ENCODE peak calls at places on chromosomes 2 and 18, in five cellular contexts. J is K562, O is H1, H is HepG2, R is GM12878. B is an unnamed sample.

GRCh38 chr2:26605195-26605968 is 35.8 kb downstream of the CIB4 start:
- DNase-seq in J (peak), O (peak), H (peak), R (peak), B (peak)

GRCh38 chr2:165794520-165794882 is 454 bp upstream of the GALNT3 start:
- DNase-seq in J (no peak), O (no peak), H (no peak), R (peak), B (peak)

GRCh38 chr2:146238254-146238961 is 1606.4 kb upstream of the ACVR2A start:
- DNase-seq in J (no peak), O (no peak), H (no peak), R (no peak), B (no peak)

GRCh38 chr2:239596792-239597191 is 196.0 kb upstream of the HDAC4 start:
- DNase-seq in J (no peak), O (no peak), H (no peak), R (no peak), B (no peak)

GRCh38 chr2:197158591-197159550 is 151.7 kb downstream of the ANKRD44 start:
- DNase-seq in J (no peak), O (no peak), H (peak), R (no peak), B (no peak)

GRCh38 chr2:241733391-241734207 is 831 bp upstream of the D2HGDH start:
- DNase-seq in J (no peak), O (no peak), H (no peak), R (no peak), B (no peak)

GRCh38 chr2:17375262-17375661 is 143.0 kb downstream of the RAD51AP2 start:
- DNase-seq in J (no peak), O (no peak), H (no peak), R (no peak), B (no peak)

GRCh38 chr2:170236639-170237037 is 58.7 kb downstream of the MYO3B start:
- DNase-seq in J (no peak), O (no peak), H (no peak), R (no peak), B (no peak)

GRCh38 chr2:207048421-207048820 is 109.1 kb downstream of the CPO start:
- DNase-seq in J (no peak), O (no peak), H (no peak), R (no peak), B (no peak)

GRCh38 chr2:151204720-151205119 is 56.9 kb downstream of the RBM43 start:
- DNase-seq in J (no peak), O (no peak), H (no peak), R (no peak), B (no peak)

GRCh38 chr2:138137949-138138348 is 173.7 kb downstream of the HNMT start:
- DNase-seq in J (no peak), O (no peak), H (peak), R (no peak), B (no peak)

GRCh38 chr2:241272722-241273551 is 42.5 kb downstream of the HDLBP start:
- DNase-seq in J (no peak), O (no peak), H (no peak), R (no peak), B (peak)

GRCh38 chr2:5111581-5111980 is 580.6 kb upstream of the SOX11 start:
- DNase-seq in J (no peak), O (no peak), H (no peak), R (no peak), B (no peak)

GRCh38 chr2:208175069-208175842 is 11.9 kb upstream of the CRYGA start:
- DNase-seq in J (peak), O (peak), H (peak), R (peak), B (peak)

GRCh38 chr18:80034852-80035406 is 695 bp downstream of the RBFA start:
- DNase-seq in J (no peak), O (no peak), H (no peak), R (no peak), B (no peak)

GRCh38 chr18:75226301-75226955 is 15.8 kb downstream of the TSHZ1 start:
- DNase-seq in J (peak), O (no peak), H (peak), R (no peak), B (no peak)

GRCh38 chr18:43274526-43274925 is 2.8 kb downstream of the SYT4 start:
- DNase-seq in J (no peak), O (no peak), H (no peak), R (no peak), B (no peak)

GRCh38 chr2:229407170-229407569 is 136.1 kb upstream of the PID1 start:
- DNase-seq in J (no peak), O (no peak), H (peak), R (no peak), B (no peak)

GRCh38 chr2:207938886-207939285 is 86.4 kb downstream of the PLEKHM3 start:
- DNase-seq in J (no peak), O (no peak), H (no peak), R (no peak), B (no peak)

GRCh38 chr18:48922203-48922800 is 28.5 kb downstream of the SMAD7 start:
- DNase-seq in J (no peak), O (no peak), H (no peak), R (no peak), B (peak)

GRCh38 chr2:120626566-120626965 is 109.1 kb upstream of the GLI2 start:
- DNase-seq in J (no peak), O (no peak), H (no peak), R (no peak), B (no peak)

GRCh38 chr18:8339958-8340357 is 269.3 kb upstream of the RAB12 start:
- DNase-seq in J (no peak), O (no peak), H (no peak), R (no peak), B (no peak)

GRCh38 chr2:8506771-8507170 is 175.1 kb upstream of the ID2 start:
- DNase-seq in J (no peak), O (no peak), H (no peak), R (no peak), B (no peak)

GRCh38 chr2:11482473-11483031 is 16.6 kb upstream of the E2F6 start:
- DNase-seq in J (no peak), O (no peak), H (no peak), R (no peak), B (peak)

GRCh38 chr2:17672583-17673317 is 80.9 kb downstream of the SMC6 start:
- DNase-seq in J (no peak), O (no peak), H (no peak), R (no peak), B (no peak)

GRCh38 chr18:62521588-62521987 is 1.2 kb upstream of the ZCCHC2 start:
- DNase-seq in J (no peak), O (no peak), H (peak), R (no peak), B (no peak)

GRCh38 chr2:66070717-66071602 is 364.0 kb upstream of the MEIS1 start:
- DNase-seq in J (no peak), O (no peak), H (no peak), R (no peak), B (no peak)

GRCh38 chr18:12038661-12039417 is 54.8 kb upstream of the ANKRD62 start:
- DNase-seq in J (peak), O (peak), H (peak), R (no peak), B (peak)

GRCh38 chr2:67503066-67503795 is 106.1 kb downstream of the ETAA1 start:
- DNase-seq in J (no peak), O (no peak), H (no peak), R (no peak), B (no peak)

GRCh38 chr2:48454504-48454903 is 75.5 kb upstream of the STON1 start:
- DNase-seq in J (no peak), O (no peak), H (no peak), R (no peak), B (no peak)

GRCh38 chr18:1062592-1062991 is 157.9 kb downstream of the ADCYAP1 start:
- DNase-seq in J (peak), O (no peak), H (peak), R (no peak), B (peak)

GRCh38 chr18:13381907-13382682 is 163.5 kb downstream of the LDLRAD4 start:
- DNase-seq in J (no peak), O (no peak), H (no peak), R (no peak), B (no peak)

GRCh38 chr2:147636238-147636887 is 208.5 kb upstream of the ACVR2A start:
- DNase-seq in J (no peak), O (no peak), H (no peak), R (no peak), B (no peak)

GRCh38 chr18:13611616-13612110 is 114.7 kb downstream of the FAM210A start:
- DNase-seq in J (no peak), O (no peak), H (no peak), R (no peak), B (no peak)

DNA sequence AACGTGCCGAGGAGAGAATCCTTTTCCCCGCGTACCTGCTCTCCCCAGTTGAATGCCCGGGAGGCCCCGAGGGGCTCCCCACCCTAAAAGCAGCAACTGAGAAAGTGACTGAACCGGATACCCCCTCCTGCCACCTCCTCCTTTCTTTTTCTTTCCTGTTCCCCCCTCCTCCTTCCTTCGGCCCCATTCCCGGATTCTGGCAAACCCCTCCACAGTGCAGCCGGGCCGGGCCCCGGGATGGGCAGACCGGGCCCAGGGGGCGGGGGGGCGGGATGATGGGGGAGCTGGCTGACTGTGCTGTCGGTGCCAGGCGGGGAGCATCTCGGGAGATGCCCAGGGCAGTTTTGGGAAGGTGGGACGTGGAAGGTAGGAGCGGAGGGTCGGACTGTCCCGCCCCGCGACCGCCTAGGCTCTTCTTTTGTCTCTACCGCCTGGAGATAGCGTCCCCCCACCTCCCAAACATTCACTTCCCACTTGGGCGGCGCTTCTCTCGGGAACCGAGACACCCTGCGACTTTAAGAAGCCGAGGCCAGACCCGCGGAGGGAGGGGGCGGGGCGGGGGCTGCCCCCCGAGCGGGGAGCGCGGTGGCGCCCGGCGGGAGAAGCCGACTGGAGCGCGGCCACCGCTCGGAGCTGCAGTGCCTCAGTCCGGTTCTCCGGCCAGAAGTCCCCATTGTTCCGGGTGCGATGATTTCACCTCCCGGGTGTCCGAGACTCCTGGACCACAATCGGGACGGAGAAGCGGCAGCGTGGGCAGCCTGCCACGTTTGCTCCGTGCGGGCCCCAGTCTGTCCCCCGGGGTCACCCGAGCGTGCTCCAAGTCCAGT is 8.2 kb downstream of the DLX2 start:
- DNase-seq in J (no peak), O (no peak), H (no peak), R (no peak), B (peak)
- TF ChIP-seq ATF3 in J (no peak), O (no peak), H (no peak), R (no peak), B (no peak)

DNA sequence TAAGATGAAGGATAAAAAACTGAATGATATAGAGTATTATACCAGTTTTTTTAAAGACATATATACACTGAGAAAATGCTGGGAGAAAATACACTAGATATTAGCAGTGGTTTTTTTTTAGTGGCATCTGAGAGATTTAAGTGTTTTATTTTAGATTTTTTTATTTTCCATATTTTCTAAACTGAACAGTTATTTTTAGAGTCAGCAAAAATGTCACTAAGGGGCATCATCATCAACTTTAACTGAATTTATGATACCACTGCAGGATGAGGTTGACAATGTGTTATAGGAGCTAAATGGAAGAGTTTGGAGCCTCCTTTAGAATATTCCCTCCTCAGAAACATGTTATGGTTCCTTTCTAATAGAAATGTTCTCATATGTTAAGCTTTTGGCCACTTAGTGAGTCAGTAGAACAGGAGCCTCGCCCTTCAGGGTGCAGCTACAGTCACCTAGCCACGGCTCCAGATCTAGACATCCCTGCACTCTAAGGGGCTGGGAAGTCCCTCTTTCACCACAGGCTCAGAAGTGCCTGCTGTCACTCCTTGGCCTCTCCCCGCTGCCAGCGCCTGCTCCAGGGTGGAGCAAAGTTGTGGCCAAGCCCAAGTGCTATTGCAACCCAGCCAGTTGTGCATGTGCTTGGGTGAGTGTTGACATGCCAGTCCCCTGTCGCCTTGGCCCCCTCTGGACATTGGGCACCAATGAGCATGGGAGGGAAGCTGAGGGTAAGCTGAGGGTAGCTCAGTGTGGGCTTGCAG is 210.7 kb upstream of the RASGRP3 start:
- DNase-seq in J (no peak), O (no peak), H (no peak), R (no peak), B (no peak)
- TF ChIP-seq ATF2 in J (no peak), O (no peak), H (no peak), R (no peak), B (no peak)

DNA sequence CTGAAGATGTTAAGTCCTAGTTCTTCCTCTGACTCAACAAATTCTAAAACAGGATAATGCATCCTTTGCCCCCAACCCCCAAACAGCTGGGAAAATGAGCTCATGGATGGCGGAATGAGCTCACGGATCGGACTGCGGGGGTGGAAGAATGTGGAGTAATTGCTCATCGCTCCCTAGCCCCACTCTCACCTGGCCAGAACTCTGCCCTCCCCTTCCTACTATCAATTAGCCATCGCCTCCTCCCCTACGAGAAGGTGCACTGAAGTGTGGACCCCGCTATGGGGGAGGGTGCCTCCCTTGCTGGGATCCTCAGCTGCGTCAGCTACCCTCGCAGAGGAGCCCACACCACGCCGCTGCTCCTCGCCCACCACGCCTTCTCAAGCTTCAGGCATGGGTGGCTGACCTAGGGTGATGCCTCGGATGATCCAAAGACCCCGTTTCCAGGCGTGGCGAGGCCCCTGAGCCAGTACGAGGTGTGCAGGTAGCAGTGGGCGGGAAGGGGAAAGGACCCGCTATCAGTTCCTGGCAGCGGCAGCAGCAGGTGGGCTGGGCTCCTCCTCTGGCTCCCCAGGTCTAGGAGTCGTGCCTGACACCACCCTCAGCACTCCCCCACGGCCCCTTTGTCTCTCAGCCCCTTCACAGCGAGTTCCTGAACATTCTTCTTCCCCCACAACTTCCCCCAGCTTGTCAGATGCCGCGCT is 82.1 kb upstream of the POMC start:
- DNase-seq in J (peak), O (no peak), H (no peak), R (no peak), B (peak)
- TF ChIP-seq ATF3 in J (no peak), O (no peak), H (no peak), R (no peak), B (no peak)

DNA sequence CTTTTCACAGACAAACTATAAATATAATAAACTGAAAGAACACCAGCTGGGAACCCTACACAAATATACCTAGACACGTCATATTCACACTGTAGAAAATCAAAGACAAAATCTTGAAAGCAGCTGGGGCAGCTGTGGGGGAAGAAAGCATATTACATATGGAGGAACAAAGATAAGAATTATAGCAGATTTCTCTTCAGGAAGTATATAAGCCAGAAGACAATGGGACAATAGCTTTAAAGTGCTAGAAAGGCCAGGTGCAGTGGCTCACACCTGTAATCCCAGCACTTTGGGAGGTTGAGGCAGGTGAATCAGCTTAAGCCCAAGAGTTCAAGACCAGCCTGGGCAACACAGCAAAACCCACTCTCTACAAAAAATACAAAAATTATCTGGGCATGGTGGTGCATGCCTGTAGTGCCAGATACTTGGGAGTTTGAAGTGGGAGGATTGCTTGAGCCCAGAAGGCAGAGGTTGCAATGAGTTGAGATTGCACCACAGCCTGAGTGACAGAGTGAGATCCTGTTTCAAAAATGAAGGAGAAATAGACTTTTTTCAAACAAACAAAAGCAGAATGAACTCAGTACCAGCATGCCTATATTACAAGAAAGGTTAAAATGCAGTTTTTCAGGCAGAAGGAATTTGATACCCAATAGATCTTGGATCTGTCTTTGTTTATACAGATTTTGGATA is 26.8 kb upstream of the ERCC3 start:
- DNase-seq in J (no peak), O (no peak), H (no peak), R (no peak), B (no peak)
- TF ChIP-seq ATF2 in J (no peak), O (no peak), H (no peak), R (no peak), B (no peak)

DNA sequence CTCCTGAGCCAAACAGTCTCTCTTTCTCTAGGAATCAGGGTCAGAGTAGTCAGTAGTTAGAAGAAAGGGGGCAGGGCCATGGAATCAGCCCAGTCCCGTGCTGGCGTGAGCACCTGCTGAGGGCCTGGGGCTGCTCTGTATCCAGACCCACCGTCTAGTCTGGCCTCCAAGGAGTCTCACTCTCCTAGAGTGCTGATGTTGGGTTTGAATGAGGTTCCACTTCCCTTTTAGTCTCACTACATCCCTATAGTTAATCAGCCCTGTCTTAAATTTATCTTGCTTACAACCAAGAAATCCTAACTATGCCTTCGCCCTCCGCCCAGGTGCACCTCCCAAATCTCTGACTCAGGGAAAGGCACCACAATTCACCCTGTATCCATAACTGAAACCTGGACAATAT is 13.4 kb upstream of the KCTD1 start:
- DNase-seq in J (no peak), O (no peak), H (no peak), R (no peak), B (no peak)
- TF ChIP-seq ATF3 in J (no peak), O (no peak), H (no peak), R (no peak), B (no peak)

DNA sequence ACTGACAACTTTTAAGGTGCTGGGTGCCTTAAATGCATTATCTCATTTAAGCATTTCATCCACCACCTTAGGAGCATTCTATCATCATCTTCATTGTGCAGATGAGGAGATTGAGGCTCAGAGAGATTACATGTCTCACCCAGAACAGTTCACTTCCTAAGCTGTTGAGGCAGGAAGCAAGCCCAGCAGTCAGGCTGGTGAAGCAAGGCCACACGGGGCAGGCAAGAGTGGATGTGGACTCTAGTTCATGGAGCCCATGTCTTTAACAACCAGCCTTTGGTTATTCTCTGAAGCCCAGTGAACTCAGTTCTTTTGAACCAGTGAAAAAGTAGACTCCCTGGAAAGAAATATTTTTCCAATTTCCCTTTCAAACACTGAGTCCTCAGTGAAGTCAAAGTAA is 294.8 kb upstream of the MGAT5 start:
- DNase-seq in J (no peak), O (no peak), H (no peak), R (no peak), B (no peak)
- TF ChIP-seq ATF2 in J (no peak), O (no peak), H (no peak), R (no peak), B (no peak)